ENCODE peak calls at places on chromosome 20, in six cellular contexts. D is hepatocyte, F is cardiac fibroblast, E is IMR-90, W is fibroblast of the aortic adventitia, B is astrocyte of the spinal cord. T is an unnamed sample.

GRCh38 chr20:41047279-41047974 is 18.8 kb downstream of the TOP1 start:
- DNase-seq in D (no peak), F (no peak), E (no peak), W (no peak), B (no peak), T (peak; percentile 16)

GRCh38 chr20:9409981-9410380 is 104.4 kb upstream of the LAMP5 start:
- DNase-seq in D (no peak), F (peak; percentile 83), E (peak; percentile 94), W (peak; percentile 49), B (peak; percentile 91), T (peak; percentile 84)

GRCh38 chr20:10665027-10665561 is 8.7 kb downstream of the JAG1 start:
- DNase-seq in D (no peak), F (peak; percentile 47), E (peak; percentile 33), W (peak; percentile 62), B (no peak), T (no peak)

GRCh38 chr20:63028461-63028921 is 21.7 kb upstream of the BHLHE23 start:
- DNase-seq in D (no peak), F (no peak), E (no peak), W (no peak), B (no peak), T (no peak)

GRCh38 chr20:2516399-2516798 is 7.7 kb upstream of the ZNF343 start:
- DNase-seq in D (no peak), F (no peak), E (no peak), W (no peak), B (no peak), T (no peak)

GRCh38 chr20:35776513-35777101 is 4.8 kb downstream of the PHF20 start:
- DNase-seq in D (peak; percentile 32), F (peak; percentile 54), E (peak; percentile 55), W (peak; percentile 73), B (peak; percentile 35), T (peak; percentile 42)

GRCh38 chr20:61502433-61502832 is 250.4 kb downstream of the CDH4 start:
- DNase-seq in D (no peak), F (peak; percentile 18), E (peak; percentile 50), W (no peak), B (peak; percentile 33), T (peak; percentile 7)

GRCh38 chr20:52269926-52270325 is 78.3 kb upstream of the ZFP64 start:
- DNase-seq in D (no peak), F (no peak), E (no peak), W (no peak), B (no peak), T (no peak)

GRCh38 chr20:63568170-63568981 is 5.7 kb downstream of the HELZ2 start:
- DNase-seq in D (no peak), F (no peak), E (no peak), W (no peak), B (no peak), T (no peak)

GRCh38 chr20:4795394-4795793 is 73.7 kb downstream of the PRND start:
- DNase-seq in D (no peak), F (peak; percentile 83), E (peak; percentile 80), W (peak; percentile 73), B (peak; percentile 47), T (peak; percentile 91)

GRCh38 chr20:38286586-38287502 is 17.1 kb upstream of the BPI start:
- DNase-seq in D (no peak), F (no peak), E (no peak), W (no peak), B (peak; percentile 97), T (no peak)

GRCh38 chr20:645318-646106 is 7.5 kb downstream of the SRXN1 start:
- DNase-seq in D (peak; percentile 75), F (peak; percentile 71), E (peak; percentile 57), W (peak; percentile 63), B (peak; percentile 70), T (peak; percentile 60)

GRCh38 chr20:22577515-22578220 is 6.7 kb downstream of the FOXA2 start:
- DNase-seq in D (peak; percentile 57), F (no peak), E (no peak), W (no peak), B (no peak), T (no peak)

GRCh38 chr20:51715873-51716215 is 52.3 kb downstream of the ATP9A start:
- DNase-seq in D (no peak), F (no peak), E (no peak), W (no peak), B (no peak), T (no peak)

GRCh38 chr20:46555370-46555956 is 5.0 kb upstream of the OCSTAMP start:
- DNase-seq in D (no peak), F (no peak), E (no peak), W (no peak), B (no peak), T (no peak)

GRCh38 chr20:47648943-47649342 is 136.3 kb downstream of the SULF2 start:
- DNase-seq in D (no peak), F (no peak), E (no peak), W (no peak), B (no peak), T (no peak)

GRCh38 chr20:63454729-63455567 is 17.5 kb downstream of the KCNQ2 start:
- DNase-seq in D (no peak), F (no peak), E (no peak), W (no peak), B (no peak), T (no peak)

GRCh38 chr20:47306095-47306494 is 50.4 kb downstream of the ZMYND8 start:
- DNase-seq in D (no peak), F (no peak), E (no peak), W (no peak), B (no peak), T (no peak)

GRCh38 chr20:43548273-43548880 is 10.4 kb upstream of the SGK2 start:
- DNase-seq in D (no peak), F (no peak), E (no peak), W (no peak), B (no peak), T (no peak)

GRCh38 chr20:63495167-63495720 is 3.6 kb downstream of the EEF1A2 start:
- DNase-seq in D (no peak), F (no peak), E (no peak), W (no peak), B (no peak), T (no peak)

GRCh38 chr20:22684072-22684762 is 99.8 kb upstream of the FOXA2 start:
- DNase-seq in D (peak; percentile 86), F (peak; percentile 84), E (peak; percentile 67), W (peak; percentile 79), B (peak; percentile 55), T (peak; percentile 82)

GRCh38 chr20:2234788-2235187 is 61.0 kb upstream of the TGM3 start:
- DNase-seq in D (no peak), F (peak; percentile 3), E (no peak), W (no peak), B (peak; percentile 44), T (no peak)

GRCh38 chr20:63060057-63060991 is 53.6 kb upstream of the BHLHE23 start:
- DNase-seq in D (no peak), F (peak; percentile 50), E (peak; percentile 22), W (no peak), B (no peak), T (peak; percentile 60)

DNA sequence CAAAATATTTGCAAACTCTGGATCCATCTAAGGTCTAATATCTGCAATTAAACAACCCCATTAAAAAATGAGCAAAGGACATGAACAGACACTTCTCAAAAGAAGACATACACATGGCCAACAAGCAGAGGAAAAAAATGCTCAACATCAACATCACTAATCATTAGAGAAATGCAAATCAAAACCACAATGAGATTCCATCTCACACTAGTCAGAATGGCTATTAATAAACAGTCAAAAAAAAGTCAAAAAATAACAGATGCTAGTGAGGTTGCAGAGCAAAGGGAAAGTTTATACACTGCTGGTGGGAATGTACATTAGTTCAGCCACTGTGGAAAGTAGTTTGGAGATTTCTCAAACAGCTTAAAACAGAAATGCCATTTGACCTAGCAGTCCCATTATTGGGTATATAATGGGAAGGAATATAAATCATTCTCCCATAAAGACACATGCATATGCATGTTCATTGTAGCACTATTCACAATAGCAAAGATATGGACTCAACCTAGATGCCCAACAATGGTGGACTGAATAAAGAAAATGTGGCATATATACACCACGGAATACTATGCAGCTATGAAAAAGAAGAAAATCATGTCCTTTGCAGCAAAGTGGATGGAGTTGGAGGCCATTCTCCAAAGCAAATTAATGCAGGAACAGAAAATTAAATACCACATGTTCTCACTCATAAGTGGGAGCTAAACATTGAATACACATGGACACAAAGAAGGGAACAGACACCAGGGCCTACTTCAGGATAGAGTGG is 9.1 kb downstream of the ZNFX1 start:
- DNase-seq in D (no peak), F (peak; percentile 70), E (peak; percentile 81), W (peak; percentile 51), B (peak; percentile 46), T (peak; percentile 69)
- H3K4me3 ChIP-seq in D (no peak overlapping the region), F (no peak overlapping the region), E (no peak overlapping the region), W (peak overlapping the region; percentile 37), B (no peak overlapping the region), T (peak overlapping the region; percentile 52)

GRCh38 chr20:15792855-15793254 is 780.4 kb downstream of the KIF16B start:
- DNase-seq in D (no peak), F (no peak), E (no peak), W (no peak), B (no peak), T (no peak)

GRCh38 chr20:15784020-15784419 is 789.2 kb downstream of the KIF16B start:
- DNase-seq in D (no peak), F (no peak), E (no peak), W (no peak), B (no peak), T (no peak)

GRCh38 chr20:15789083-15789482 is 784.2 kb downstream of the KIF16B start:
- DNase-seq in D (no peak), F (no peak), E (no peak), W (no peak), B (no peak), T (no peak)
- H3K4me3 ChIP-seq in D (no peak overlapping the region), F (no peak overlapping the region), E (no peak overlapping the region), W (no peak overlapping the region), B (no peak overlapping the region), T (no peak overlapping the region)

DNA sequence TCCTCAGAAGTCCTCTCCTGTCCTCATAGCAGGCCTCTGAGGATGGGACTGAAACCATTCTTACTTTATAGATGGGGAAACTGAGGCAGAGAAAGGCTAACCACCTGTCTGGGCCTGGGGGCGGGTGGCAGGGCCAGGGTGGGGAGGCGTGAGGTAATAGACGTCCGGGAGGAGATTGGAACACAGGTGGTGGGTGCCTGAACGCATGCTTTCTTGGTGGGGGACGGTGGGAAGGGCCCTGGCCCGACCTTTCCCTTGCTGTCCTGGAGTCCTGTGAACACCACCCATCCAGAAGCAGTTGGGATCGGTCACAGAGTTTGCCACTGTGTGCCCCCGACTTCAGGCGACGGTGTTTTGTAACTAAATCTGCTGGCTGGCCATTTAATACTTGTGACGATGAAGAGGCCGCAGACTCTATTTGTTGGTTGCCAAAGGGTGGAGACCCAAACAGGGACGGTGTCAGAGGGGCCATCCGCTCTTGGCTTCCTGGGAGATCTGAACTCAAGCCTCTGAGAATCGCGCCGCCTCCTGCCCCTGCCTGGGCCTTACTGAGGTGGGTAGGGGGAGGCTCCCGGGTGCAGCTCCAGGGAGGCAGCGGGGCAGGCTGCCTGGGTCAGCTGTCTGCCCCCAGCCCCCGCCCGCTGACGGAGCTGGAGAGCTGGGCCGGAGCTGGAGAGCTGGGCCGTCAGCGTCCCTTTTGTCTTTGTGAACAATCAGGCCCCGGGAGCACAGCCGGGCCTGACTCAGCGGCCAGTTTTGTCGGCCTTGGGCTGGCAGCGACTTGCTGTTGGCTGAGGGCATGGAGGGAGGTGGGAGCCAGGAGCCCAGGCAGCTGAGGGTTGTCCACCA is 4.1 kb downstream of the RBM38 start:
- DNase-seq in D (no peak), F (peak; percentile 66), E (peak; percentile 53), W (peak; percentile 83), B (peak; percentile 84), T (peak; percentile 89)
- H3K4me3 ChIP-seq in D (no peak overlapping the region), F (no peak overlapping the region), E (no peak overlapping the region), W (peak overlapping the region; percentile 31), B (no peak overlapping the region), T (peak overlapping the region; percentile 31)

DNA sequence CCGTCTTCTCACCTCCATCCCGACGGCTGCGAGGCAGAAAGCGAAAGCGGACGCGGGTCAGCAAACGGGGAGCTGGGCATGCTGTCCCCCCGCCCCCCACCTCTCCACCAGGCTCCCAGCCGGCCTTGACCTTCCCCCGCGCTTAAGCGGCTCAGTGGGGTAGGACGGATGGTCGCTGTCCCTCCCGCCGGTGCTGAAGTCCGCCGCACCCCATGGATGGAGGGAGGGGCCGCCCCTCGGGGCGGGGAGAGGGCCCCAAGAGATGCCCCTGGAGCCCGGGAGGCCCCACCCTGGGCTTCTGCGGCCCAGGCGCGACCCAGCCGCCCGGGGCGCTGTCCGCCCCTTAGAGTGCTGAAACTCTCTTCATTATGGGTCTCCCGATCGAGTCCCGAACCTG is at the start of gene KCNB1:
- DNase-seq in D (peak; percentile 93), F (peak; percentile 41), E (peak; percentile 21), W (peak; percentile 58), B (peak; percentile 32), T (peak; percentile 72)
- H3K4me3 ChIP-seq in D (no peak within 1 kb of the TSS), F (no peak within 1 kb of the TSS), E (no peak within 1 kb of the TSS), W (peak within 1 kb of the TSS; percentile 51), B (no peak within 1 kb of the TSS), T (peak within 1 kb of the TSS; percentile 35)

T was measured in GM23248.